ENCODE peak calls at places on chromosomes 13 and 19, in ten cellular contexts. K is Peyer's patch, A is iPS DF 6.9, Y is GM23248, F is IMR-90, Q is kidney, R is PC-3, M is lower lobe of right lung, X is spleen, O is A549. N is an unnamed sample. For H3K9me3, the result is how much of the 10 kb centered on the place peaks cover.

GRCh38 chr19:6744381-6745288 is 5.2 kb downstream of the TRIP10 start:
- DNase-seq in K (peak), A (no peak), Y (peak), F (peak), Q (peak), R (peak), M (peak), X (no peak), O (peak), N (peak)

GRCh38 chr19:50510121-50510670 is 795 bp downstream of the JOSD2 start:
- DNase-seq in K (no peak), A (no peak), Y (peak), F (no peak), Q (peak), R (no peak), M (peak), X (peak), O (no peak), N (no peak)

GRCh38 chr19:48997972-48998371 is 4.3 kb downstream of the RUVBL2 start:
- DNase-seq in K (peak), A (no peak), Y (peak), F (peak), Q (no peak), R (peak), M (peak), X (no peak), O (peak), N (no peak)

GRCh38 chr19:55289117-55289796 is 5.5 kb downstream of the BRSK1 start:
- DNase-seq in K (no peak), A (no peak), Y (peak), F (no peak), Q (peak), R (peak), M (no peak), X (no peak), O (peak), N (no peak)

GRCh38 chr19:35555301-35556005 is 8.0 kb downstream of the ATP4A start:
- DNase-seq in K (no peak), A (no peak), Y (peak), F (peak), Q (peak), R (peak), M (no peak), X (peak), O (peak), N (no peak)

GRCh38 chr13:102100234-102100633 is 301.6 kb downstream of the FGF14 start:
- DNase-seq in K (no peak), A (no peak), Y (no peak), F (no peak), Q (no peak), R (no peak), M (no peak), X (no peak), O (no peak), N (no peak)

GRCh38 chr13:107473255-107473654 is 742.1 kb downstream of the LIG4 start:
- DNase-seq in K (no peak), A (no peak), Y (no peak), F (no peak), Q (no peak), R (no peak), M (no peak), X (no peak), O (no peak), N (no peak)

GRCh38 chr19:7865262-7865911 is 8.8 kb downstream of the PRR36 start:
- DNase-seq in K (no peak), A (no peak), Y (no peak), F (no peak), Q (no peak), R (no peak), M (no peak), X (no peak), O (no peak), N (no peak)

GRCh38 chr19:34408421-34408820 is 4.2 kb downstream of the PDCD2L start:
- DNase-seq in K (no peak), A (no peak), Y (no peak), F (no peak), Q (no peak), R (no peak), M (peak), X (peak), O (no peak), N (no peak)

GRCh38 chr13:98129059-98129741 is 13.7 kb upstream of the FARP1 start:
- DNase-seq in K (no peak), A (no peak), Y (peak), F (peak), Q (no peak), R (peak), M (no peak), X (no peak), O (no peak), N (no peak)

GRCh38 chr13:46168818-46169217 is 13.2 kb downstream of the LCP1 start:
- DNase-seq in K (no peak), A (no peak), Y (no peak), F (no peak), Q (no peak), R (no peak), M (no peak), X (no peak), O (no peak), N (no peak)

GRCh38 chr19:56108447-56109195 is 12.5 kb downstream of the ZNF787 start:
- DNase-seq in K (no peak), A (no peak), Y (peak), F (peak), Q (no peak), R (no peak), M (peak), X (no peak), O (no peak), N (peak)

GRCh38 chr19:14450168-14450874 is 17.2 kb downstream of the PKN1 start:
- DNase-seq in K (no peak), A (peak), Y (peak), F (no peak), Q (no peak), R (peak), M (no peak), X (no peak), O (peak), N (peak)

GRCh38 chr13:33015791-33016323 is 366 bp upstream of the KL start:
- DNase-seq in K (no peak), A (no peak), Y (peak), F (no peak), Q (peak), R (no peak), M (peak), X (peak), O (no peak), N (peak)

GRCh38 chr19:6239871-6240676 is 39.7 kb downstream of the MLLT1 start:
- DNase-seq in K (no peak), A (no peak), Y (no peak), F (no peak), Q (no peak), R (no peak), M (peak), X (peak), O (no peak), N (no peak)

GRCh38 chr13:42116225-42116624 is 67.8 kb downstream of the DGKH start:
- DNase-seq in K (no peak), A (no peak), Y (peak), F (no peak), Q (no peak), R (no peak), M (no peak), X (no peak), O (no peak), N (no peak)

GRCh38 chr13:112968380-112968909 is 569 bp upstream of the MCF2L start:
- DNase-seq in K (peak), A (no peak), Y (no peak), F (no peak), Q (peak), R (peak), M (peak), X (peak), O (no peak), N (no peak)

GRCh38 chr19:58209577-58209976 is 19.1 kb upstream of the ZNF544 start:
- DNase-seq in K (no peak), A (no peak), Y (no peak), F (no peak), Q (no peak), R (no peak), M (no peak), X (no peak), O (no peak), N (no peak)
- H3K9me3 ChIP-seq in K (under half), A (under half), Y (under half), F (half or more), Q (half or more), R (half or more), M (half or more), X (half or more), O (half or more), N (half or more)

GRCh38 chr19:42424345-42424707 is 2.9 kb downstream of the LIPE start:
- DNase-seq in K (no peak), A (no peak), Y (no peak), F (no peak), Q (no peak), R (no peak), M (no peak), X (peak), O (no peak), N (no peak)
- H3K4me3 ChIP-seq in K (peak), A (no peak), Y (peak), F (peak), Q (peak), R (no peak), M (peak), X (peak), O (no peak), N (peak)

GRCh38 chr19:37594982-37595382 is 306 bp downstream of the ZNF540 start:
- DNase-seq in K (peak), A (no peak), Y (peak), F (peak), Q (peak), R (no peak), M (peak), X (peak), O (no peak), N (peak)
- H3K9me3 ChIP-seq in K (under half), A (under half), Y (under half), F (under half), Q (under half), R (under half), M (under half), X (under half), O (half or more), N (under half)

GRCh38 chr19:920051-920857 is 3.1 kb downstream of the KISS1R start:
- DNase-seq in K (peak), A (no peak), Y (peak), F (no peak), Q (no peak), R (peak), M (no peak), X (peak), O (no peak), N (no peak)

GRCh38 chr19:917323-918151 is at the start of gene KISS1R:
- DNase-seq in K (peak), A (no peak), Y (peak), F (peak), Q (no peak), R (peak), M (peak), X (peak), O (peak), N (no peak)

GRCh38 chr19:919157-920050 is 2.3 kb downstream of the KISS1R start:
- DNase-seq in K (peak), A (no peak), Y (no peak), F (no peak), Q (no peak), R (peak), M (no peak), X (peak), O (no peak), N (no peak)

GRCh38 chr19:918152-918437 is 962 bp downstream of the KISS1R start:
- DNase-seq in K (no peak), A (no peak), Y (no peak), F (no peak), Q (no peak), R (no peak), M (no peak), X (no peak), O (no peak), N (no peak)

DNA sequence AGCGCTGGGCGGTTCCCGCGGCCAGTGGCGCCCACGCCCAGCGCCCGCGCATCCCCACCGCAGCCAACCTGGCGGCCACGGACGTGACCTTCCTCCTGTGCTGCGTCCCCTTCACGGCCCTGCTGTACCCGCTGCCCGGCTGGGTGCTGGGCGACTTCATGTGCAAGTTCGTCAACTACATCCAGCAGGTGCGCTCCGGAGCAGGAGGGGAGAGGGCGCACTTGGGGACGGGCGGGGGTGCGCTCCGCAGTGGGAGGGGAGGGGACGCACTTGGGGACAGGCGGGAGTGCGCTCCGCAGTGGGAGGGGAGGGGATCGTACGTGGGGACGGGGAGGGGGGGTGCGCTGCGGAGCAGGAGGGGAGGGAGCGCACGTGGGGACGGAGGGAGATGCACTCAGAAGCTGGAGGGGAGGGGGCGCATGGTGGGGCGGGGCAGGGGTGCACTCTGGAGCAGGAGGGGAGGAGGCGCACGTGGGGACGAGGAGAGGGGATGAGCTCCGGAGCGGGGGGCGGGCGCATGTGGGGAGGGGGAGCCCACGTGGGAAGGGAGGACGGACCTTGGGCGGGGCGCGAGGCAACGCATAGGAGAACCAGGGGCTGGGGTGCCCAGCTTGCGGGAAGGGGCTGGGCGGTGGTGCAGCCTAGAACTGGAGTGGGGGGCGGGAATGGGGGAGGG is 1.5 kb downstream of the KISS1R start:
- DNase-seq in K (peak), A (no peak), Y (no peak), F (no peak), Q (no peak), R (peak), M (no peak), X (peak), O (no peak), N (no peak)
- H3K4me3 ChIP-seq in K (no peak), A (peak), Y (no peak), F (no peak), Q (no peak), R (peak), M (no peak), X (no peak), O (no peak), N (no peak)

DNA sequence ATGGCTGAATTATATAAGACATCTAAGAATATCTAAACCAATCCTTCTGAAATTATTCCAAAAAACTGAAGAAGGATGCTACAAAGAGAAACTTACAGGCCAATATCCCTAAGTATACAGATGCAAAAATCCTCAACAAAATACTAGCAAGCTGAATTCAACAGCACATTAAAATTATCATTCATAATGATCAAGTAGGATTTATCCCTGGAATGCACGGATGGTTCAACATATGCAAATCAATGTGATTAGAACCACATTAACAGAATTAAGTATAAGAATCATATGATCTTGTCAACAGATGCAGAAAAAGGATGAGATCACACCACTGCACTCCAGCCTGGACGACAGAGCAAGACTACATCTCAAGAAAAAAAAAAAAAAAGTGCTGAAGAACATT is 13.3 kb downstream of the ZNF560 start:
- DNase-seq in K (no peak), A (no peak), Y (peak), F (no peak), Q (no peak), R (no peak), M (no peak), X (no peak), O (no peak), N (no peak)
- H3K9me3 ChIP-seq in K (under half), A (under half), Y (under half), F (under half), Q (under half), R (under half), M (under half), X (half or more), O (under half), N (under half)

DNA sequence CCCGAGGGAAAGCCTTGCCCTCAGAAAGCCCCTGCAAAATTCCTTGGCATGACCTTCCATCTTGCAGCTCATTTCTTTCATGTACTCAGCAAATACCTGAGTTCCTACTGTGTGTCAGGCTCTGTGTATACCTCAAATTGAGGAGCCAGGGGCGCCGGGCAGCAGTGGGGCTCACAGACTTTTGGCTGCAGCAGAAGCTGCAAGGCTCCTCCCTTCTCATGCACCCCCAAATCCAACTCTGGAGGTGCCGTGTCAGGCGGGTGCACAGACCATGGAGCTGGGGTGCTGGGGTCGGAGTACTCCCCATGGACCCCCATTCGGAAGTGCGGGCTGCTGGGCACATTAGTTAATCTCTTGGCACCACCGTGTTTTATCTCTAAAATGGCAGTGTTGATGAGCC is 72.3 kb downstream of the COL4A2 start:
- DNase-seq in K (no peak), A (no peak), Y (no peak), F (no peak), Q (no peak), R (no peak), M (no peak), X (no peak), O (no peak), N (no peak)
- H3K4me3 ChIP-seq in K (no peak), A (no peak), Y (no peak), F (no peak), Q (no peak), R (no peak), M (no peak), X (no peak), O (no peak), N (no peak)